ENCODE peak calls at places on chromosomes 3 and 15, in six cellular contexts. One of them, this sample, is unnamed.

GRCh38 chr3:27712136-27713065 is 9.7 kb downstream of the EOMES start:
- DNase-seq in foreskin keratinocyte: peak
- DNase-seq in stomach: peak
- DNase-seq in left ventricle myocardium inferior: peak
- DNase-seq in fibroblast of lung: peak
- DNase-seq in substantia nigra: peak
- DNase-seq in this sample: no peak

GRCh38 chr3:60992395-60992794 is 258.9 kb downstream of the FHIT start:
- DNase-seq in stomach: no peak
- DNase-seq in left ventricle myocardium inferior: peak
- DNase-seq in fibroblast of lung: no peak
- DNase-seq in substantia nigra: no peak
- DNase-seq in foreskin keratinocyte: no peak
- DNase-seq in this sample: no peak

GRCh38 chr15:77499087-77499765 is 78.5 kb downstream of the HMG20A start:
- DNase-seq in foreskin keratinocyte: no peak
- DNase-seq in stomach: no peak
- DNase-seq in substantia nigra: no peak
- DNase-seq in left ventricle myocardium inferior: no peak
- DNase-seq in fibroblast of lung: no peak
- DNase-seq in this sample: no peak

GRCh38 chr3:72829701-72830100 is 18.5 kb downstream of the SHQ1 start:
- DNase-seq in foreskin keratinocyte: no peak
- DNase-seq in left ventricle myocardium inferior: no peak
- DNase-seq in substantia nigra: no peak
- DNase-seq in fibroblast of lung: no peak
- DNase-seq in stomach: no peak
- DNase-seq in this sample: no peak

GRCh38 chr3:181518222-181518621 is 193.5 kb upstream of the SOX2 start:
- DNase-seq in substantia nigra: no peak
- DNase-seq in foreskin keratinocyte: no peak
- DNase-seq in left ventricle myocardium inferior: no peak
- DNase-seq in fibroblast of lung: no peak
- DNase-seq in stomach: no peak
- DNase-seq in this sample: no peak

GRCh38 chr3:129992781-129993180 is 18.3 kb downstream of the TRH start:
- DNase-seq in fibroblast of lung: peak
- DNase-seq in foreskin keratinocyte: no peak
- DNase-seq in stomach: no peak
- DNase-seq in substantia nigra: no peak
- DNase-seq in left ventricle myocardium inferior: no peak
- DNase-seq in this sample: no peak

GRCh38 chr15:88465633-88466219 is 1.5 kb downstream of the MRPL46 start:
- DNase-seq in stomach: no peak
- DNase-seq in left ventricle myocardium inferior: no peak
- DNase-seq in foreskin keratinocyte: peak
- DNase-seq in fibroblast of lung: peak
- DNase-seq in substantia nigra: no peak
- DNase-seq in this sample: peak

GRCh38 chr3:3200632-3201212 is 21.2 kb upstream of the CRBN start:
- DNase-seq in substantia nigra: no peak
- DNase-seq in foreskin keratinocyte: peak
- DNase-seq in fibroblast of lung: peak
- DNase-seq in stomach: peak
- DNase-seq in left ventricle myocardium inferior: no peak
- DNase-seq in this sample: peak

GRCh38 chr15:96544162-96544756 is 213.8 kb downstream of the NR2F2 start:
- DNase-seq in fibroblast of lung: no peak
- DNase-seq in foreskin keratinocyte: no peak
- DNase-seq in substantia nigra: no peak
- DNase-seq in stomach: no peak
- DNase-seq in left ventricle myocardium inferior: no peak
- DNase-seq in this sample: no peak

GRCh38 chr15:69780374-69780773 is 317.3 kb downstream of the TLE3 start:
- DNase-seq in foreskin keratinocyte: no peak
- DNase-seq in left ventricle myocardium inferior: no peak
- DNase-seq in substantia nigra: no peak
- DNase-seq in fibroblast of lung: peak
- DNase-seq in stomach: no peak
- DNase-seq in this sample: no peak

GRCh38 chr3:146335386-146335785 is 84.5 kb upstream of the PLSCR4 start:
- DNase-seq in stomach: no peak
- DNase-seq in fibroblast of lung: no peak
- DNase-seq in foreskin keratinocyte: no peak
- DNase-seq in left ventricle myocardium inferior: no peak
- DNase-seq in substantia nigra: no peak
- DNase-seq in this sample: no peak

GRCh38 chr3:120129718-120130117 is 35.5 kb upstream of the GSK3B start:
- DNase-seq in stomach: no peak
- DNase-seq in substantia nigra: no peak
- DNase-seq in left ventricle myocardium inferior: no peak
- DNase-seq in fibroblast of lung: no peak
- DNase-seq in foreskin keratinocyte: no peak
- DNase-seq in this sample: no peak

GRCh38 chr3:131356006-131356405 is 25.6 kb upstream of the NUDT16 start:
- DNase-seq in left ventricle myocardium inferior: no peak
- DNase-seq in fibroblast of lung: no peak
- DNase-seq in stomach: no peak
- DNase-seq in foreskin keratinocyte: no peak
- DNase-seq in substantia nigra: no peak
- DNase-seq in this sample: no peak

GRCh38 chr3:30714104-30714503 is 107.7 kb downstream of the TGFBR2 start:
- DNase-seq in substantia nigra: no peak
- DNase-seq in stomach: no peak
- DNase-seq in foreskin keratinocyte: no peak
- DNase-seq in fibroblast of lung: no peak
- DNase-seq in left ventricle myocardium inferior: no peak
- DNase-seq in this sample: no peak

GRCh38 chr3:112640333-112640863 is 545 bp downstream of the CCDC80 start:
- DNase-seq in foreskin keratinocyte: peak
- DNase-seq in left ventricle myocardium inferior: no peak
- DNase-seq in substantia nigra: no peak
- DNase-seq in fibroblast of lung: peak
- DNase-seq in stomach: no peak
- DNase-seq in this sample: no peak

GRCh38 chr3:102125197-102125993 is 276.1 kb downstream of the NFKBIZ start:
- DNase-seq in fibroblast of lung: no peak
- DNase-seq in foreskin keratinocyte: no peak
- DNase-seq in left ventricle myocardium inferior: no peak
- DNase-seq in substantia nigra: no peak
- DNase-seq in stomach: no peak
- DNase-seq in this sample: no peak

GRCh38 chr15:83837946-83838571 is 184.1 kb downstream of the ADAMTSL3 start:
- DNase-seq in left ventricle myocardium inferior: no peak
- DNase-seq in fibroblast of lung: peak
- DNase-seq in foreskin keratinocyte: no peak
- DNase-seq in stomach: peak
- DNase-seq in substantia nigra: peak
- DNase-seq in this sample: no peak

GRCh38 chr3:24372559-24373197 is 122.0 kb downstream of the THRB start:
- DNase-seq in stomach: no peak
- DNase-seq in fibroblast of lung: no peak
- DNase-seq in left ventricle myocardium inferior: no peak
- DNase-seq in foreskin keratinocyte: no peak
- DNase-seq in substantia nigra: no peak
- DNase-seq in this sample: no peak

GRCh38 chr3:62587169-62587568 is 213.8 kb upstream of the FEZF2 start:
- DNase-seq in fibroblast of lung: peak
- DNase-seq in foreskin keratinocyte: peak
- DNase-seq in substantia nigra: no peak
- DNase-seq in stomach: no peak
- DNase-seq in left ventricle myocardium inferior: no peak
- DNase-seq in this sample: no peak

GRCh38 chr15:29612701-29613100 is 209.6 kb downstream of the TJP1 start:
- DNase-seq in fibroblast of lung: no peak
- DNase-seq in left ventricle myocardium inferior: no peak
- DNase-seq in stomach: no peak
- DNase-seq in foreskin keratinocyte: no peak
- DNase-seq in substantia nigra: no peak
- DNase-seq in this sample: no peak

GRCh38 chr15:99507016-99507731 is 58.6 kb upstream of the MEF2A start:
- DNase-seq in substantia nigra: no peak
- DNase-seq in left ventricle myocardium inferior: peak
- DNase-seq in foreskin keratinocyte: no peak
- DNase-seq in stomach: no peak
- DNase-seq in fibroblast of lung: peak
- DNase-seq in this sample: no peak

GRCh38 chr3:14762701-14763100 is 56.1 kb upstream of the FGD5 start:
- DNase-seq in substantia nigra: no peak
- DNase-seq in left ventricle myocardium inferior: no peak
- DNase-seq in fibroblast of lung: no peak
- DNase-seq in stomach: no peak
- DNase-seq in foreskin keratinocyte: no peak
- DNase-seq in this sample: no peak

GRCh38 chr3:47781326-47781684 is 388 bp downstream of the SMARCC1 start:
- DNase-seq in foreskin keratinocyte: no peak
- DNase-seq in substantia nigra: peak
- DNase-seq in fibroblast of lung: no peak
- DNase-seq in stomach: peak
- DNase-seq in left ventricle myocardium inferior: peak
- DNase-seq in this sample: no peak

GRCh38 chr3:165753560-165753959 is 83.7 kb downstream of the BCHE start:
- DNase-seq in substantia nigra: no peak
- DNase-seq in fibroblast of lung: peak
- DNase-seq in left ventricle myocardium inferior: no peak
- DNase-seq in foreskin keratinocyte: peak
- DNase-seq in stomach: no peak
- DNase-seq in this sample: peak

GRCh38 chr15:77276096-77276495 is 143.8 kb downstream of the PEAK1 start:
- DNase-seq in fibroblast of lung: no peak
- DNase-seq in left ventricle myocardium inferior: no peak
- DNase-seq in foreskin keratinocyte: no peak
- DNase-seq in stomach: no peak
- DNase-seq in substantia nigra: no peak
- DNase-seq in this sample: no peak

GRCh38 chr3:23324745-23325144 is 121.6 kb downstream of the UBE2E2 start:
- DNase-seq in fibroblast of lung: peak
- DNase-seq in stomach: no peak
- DNase-seq in left ventricle myocardium inferior: no peak
- DNase-seq in foreskin keratinocyte: peak
- DNase-seq in substantia nigra: no peak
- DNase-seq in this sample: no peak

DNA sequence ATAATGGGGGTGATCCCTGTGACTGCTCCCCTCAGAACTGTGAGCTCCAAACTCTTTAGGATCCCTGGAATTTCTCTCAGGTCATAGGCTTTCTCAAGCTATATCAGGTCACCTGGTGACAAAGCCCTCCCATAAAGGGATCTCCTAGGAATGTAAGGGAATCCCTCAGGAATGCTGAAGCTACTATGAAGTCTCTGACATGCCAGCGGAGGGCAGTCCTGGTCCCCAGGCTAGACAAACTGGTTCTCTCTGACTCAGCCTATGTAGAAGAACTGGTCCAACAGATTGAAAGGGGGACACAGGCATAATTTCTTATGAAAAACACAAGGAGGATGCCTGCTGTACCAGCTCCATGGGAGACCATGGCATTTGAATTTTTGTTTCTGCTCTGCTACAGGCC is 6.7 kb downstream of the LPCAT4 start:
- DNase-seq in fibroblast of lung: no peak
- DNase-seq in foreskin keratinocyte: no peak
- DNase-seq in left ventricle myocardium inferior: no peak
- DNase-seq in stomach: no peak
- DNase-seq in substantia nigra: no peak
- DNase-seq in this sample: no peak
- H3K27ac ChIP-seq in fibroblast of lung: no peak
- H3K27ac ChIP-seq in foreskin keratinocyte: no peak
- H3K27ac ChIP-seq in left ventricle myocardium inferior: no peak
- H3K27ac ChIP-seq in stomach: peak
- H3K27ac ChIP-seq in substantia nigra: no peak
- H3K27ac ChIP-seq in this sample: peak

DNA sequence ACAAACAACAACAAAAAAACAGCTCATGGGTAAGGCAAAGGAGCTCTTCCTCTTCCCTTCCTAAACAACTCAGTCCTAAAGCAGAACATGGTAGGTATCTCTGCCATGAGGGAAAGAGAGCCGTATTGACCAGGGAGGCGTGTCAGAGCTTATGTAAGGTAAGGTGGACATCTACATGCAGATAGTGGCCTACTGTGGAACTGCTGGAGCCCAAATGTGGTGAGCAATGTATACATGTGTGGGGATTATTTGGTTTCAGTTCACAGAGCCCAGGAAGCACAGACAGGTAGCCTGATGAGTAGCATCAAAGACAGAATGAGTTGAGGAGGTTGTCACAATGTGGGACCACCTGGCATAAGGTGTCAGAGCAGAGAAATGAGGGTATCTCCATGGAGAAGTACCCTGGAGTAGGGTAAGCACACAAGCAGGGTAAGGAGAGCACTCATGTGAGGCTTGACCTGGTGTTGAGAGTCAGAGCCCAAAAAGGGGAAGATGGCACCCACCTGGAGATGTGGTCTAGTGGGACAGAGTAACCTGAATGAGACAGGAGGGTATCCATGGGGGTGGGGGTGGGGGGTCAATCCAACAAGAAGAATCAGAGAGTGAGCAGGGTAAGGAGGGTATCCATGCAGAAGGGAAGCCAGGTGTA is 45.5 kb downstream of the DENND6A start:
- DNase-seq in substantia nigra: no peak
- DNase-seq in stomach: no peak
- DNase-seq in fibroblast of lung: no peak
- DNase-seq in foreskin keratinocyte: no peak
- DNase-seq in left ventricle myocardium inferior: no peak
- DNase-seq in this sample: no peak
- H3K27ac ChIP-seq in substantia nigra: no peak
- H3K27ac ChIP-seq in stomach: no peak
- H3K27ac ChIP-seq in fibroblast of lung: no peak
- H3K27ac ChIP-seq in foreskin keratinocyte: no peak
- H3K27ac ChIP-seq in left ventricle myocardium inferior: peak
- H3K27ac ChIP-seq in this sample: peak

GRCh38 chr3:115156255-115156654 is 9.2 kb upstream of the ZBTB20 start:
- DNase-seq in foreskin keratinocyte: peak
- DNase-seq in stomach: no peak
- DNase-seq in substantia nigra: no peak
- DNase-seq in left ventricle myocardium inferior: no peak
- DNase-seq in fibroblast of lung: no peak
- DNase-seq in this sample: no peak
- H3K27ac ChIP-seq in foreskin keratinocyte: no peak
- H3K27ac ChIP-seq in stomach: no peak
- H3K27ac ChIP-seq in substantia nigra: no peak
- H3K27ac ChIP-seq in left ventricle myocardium inferior: no peak
- H3K27ac ChIP-seq in fibroblast of lung: no peak
- H3K27ac ChIP-seq in this sample: no peak

GRCh38 chr15:85600001-85600400 is 194.7 kb downstream of the KLHL25 start:
- DNase-seq in foreskin keratinocyte: no peak
- DNase-seq in left ventricle myocardium inferior: no peak
- DNase-seq in stomach: no peak
- DNase-seq in fibroblast of lung: no peak
- DNase-seq in substantia nigra: no peak
- DNase-seq in this sample: no peak

GRCh38 chr15:85598203-85598602 is 196.5 kb downstream of the KLHL25 start:
- DNase-seq in left ventricle myocardium inferior: no peak
- DNase-seq in stomach: no peak
- DNase-seq in substantia nigra: no peak
- DNase-seq in fibroblast of lung: no peak
- DNase-seq in foreskin keratinocyte: no peak
- DNase-seq in this sample: no peak

GRCh38 chr15:85598718-85599398 is 195.9 kb downstream of the KLHL25 start:
- DNase-seq in fibroblast of lung: no peak
- DNase-seq in left ventricle myocardium inferior: no peak
- DNase-seq in substantia nigra: no peak
- DNase-seq in stomach: no peak
- DNase-seq in foreskin keratinocyte: no peak
- DNase-seq in this sample: no peak

GRCh38 chr15:85595804-85596536 is 198.8 kb downstream of the KLHL25 start:
- DNase-seq in fibroblast of lung: no peak
- DNase-seq in substantia nigra: no peak
- DNase-seq in stomach: no peak
- DNase-seq in left ventricle myocardium inferior: no peak
- DNase-seq in foreskin keratinocyte: no peak
- DNase-seq in this sample: no peak

GRCh38 chr15:85597155-85597815 is 197.4 kb downstream of the KLHL25 start:
- DNase-seq in left ventricle myocardium inferior: no peak
- DNase-seq in stomach: no peak
- DNase-seq in foreskin keratinocyte: no peak
- DNase-seq in substantia nigra: no peak
- DNase-seq in fibroblast of lung: no peak
- DNase-seq in this sample: no peak
- H3K27ac ChIP-seq in left ventricle myocardium inferior: peak
- H3K27ac ChIP-seq in stomach: peak
- H3K27ac ChIP-seq in foreskin keratinocyte: no peak
- H3K27ac ChIP-seq in substantia nigra: no peak
- H3K27ac ChIP-seq in fibroblast of lung: no peak
- H3K27ac ChIP-seq in this sample: no peak

This sample was measured in epithelial cell of prostate.